ENCODE peak calls at places on chromosomes 16 and 17, in five cellular contexts. G is GM12878, J is SK-N-SH, Y is trophoblast cell, W is endothelial cell of umbilical vein. T is an unnamed sample.

GRCh38 chr16:31390504-31391043 is 2.6 kb upstream of the ITGAD start:
- DNase-seq in G (no peak), J (no peak), Y (no peak), W (no peak), T (no peak)

GRCh38 chr17:17221329-17221728 is 15.2 kb upstream of the PLD6 start:
- DNase-seq in G (no peak), J (no peak), Y (no peak), W (no peak), T (no peak)

GRCh38 chr16:79997257-79997656 is 396.7 kb upstream of the MAF start:
- DNase-seq in G (no peak), J (peak), Y (no peak), W (peak), T (no peak)

GRCh38 chr16:10870137-10870776 is 6.7 kb upstream of the CIITA start:
- DNase-seq in G (no peak), J (no peak), Y (no peak), W (no peak), T (no peak)

GRCh38 chr16:89093602-89094251 is at the start of gene ACSF3:
- DNase-seq in G (no peak), J (peak), Y (no peak), W (peak), T (peak)

GRCh38 chr16:83870830-83871229 is 28.1 kb upstream of the MLYCD start:
- DNase-seq in G (no peak), J (no peak), Y (no peak), W (no peak), T (no peak)

GRCh38 chr17:29726721-29727252 is 104.1 kb upstream of the CORO6 start:
- DNase-seq in G (peak), J (peak), Y (no peak), W (peak), T (no peak)

GRCh38 chr17:76528156-76528527 is 9.4 kb downstream of the CYGB start:
- DNase-seq in G (no peak), J (peak), Y (no peak), W (no peak), T (no peak)

GRCh38 chr17:74742153-74742515 is 5.1 kb downstream of the RAB37 start:
- DNase-seq in G (peak), J (no peak), Y (no peak), W (peak), T (no peak)

GRCh38 chr16:48479319-48479718 is 94.1 kb upstream of the SIAH1 start:
- DNase-seq in G (no peak), J (no peak), Y (no peak), W (no peak), T (no peak)
- H3K9ac ChIP-seq in G (no peak), J (no peak), Y (no peak), W (no peak), T (no peak)

GRCh38 chr17:66951605-66951953 is 12.9 kb upstream of the CACNG4 start:
- DNase-seq in G (no peak), J (no peak), Y (peak), W (no peak), T (no peak)
- H3K9ac ChIP-seq in G (no peak), J (peak), Y (no peak), W (no peak), T (peak)

GRCh38 chr16:54283735-54284318 is 2.8 kb downstream of the IRX3 start:
- DNase-seq in G (no peak), J (no peak), Y (no peak), W (no peak), T (peak)

GRCh38 chr16:54285414-54286066 is 1.0 kb downstream of the IRX3 start:
- DNase-seq in G (no peak), J (peak), Y (no peak), W (no peak), T (peak)

GRCh38 chr16:54282923-54283734 is 3.5 kb downstream of the IRX3 start:
- DNase-seq in G (no peak), J (no peak), Y (no peak), W (no peak), T (peak)

GRCh38 chr16:54284931-54285413 is 1.6 kb downstream of the IRX3 start:
- DNase-seq in G (no peak), J (peak), Y (no peak), W (no peak), T (peak)

DNA sequence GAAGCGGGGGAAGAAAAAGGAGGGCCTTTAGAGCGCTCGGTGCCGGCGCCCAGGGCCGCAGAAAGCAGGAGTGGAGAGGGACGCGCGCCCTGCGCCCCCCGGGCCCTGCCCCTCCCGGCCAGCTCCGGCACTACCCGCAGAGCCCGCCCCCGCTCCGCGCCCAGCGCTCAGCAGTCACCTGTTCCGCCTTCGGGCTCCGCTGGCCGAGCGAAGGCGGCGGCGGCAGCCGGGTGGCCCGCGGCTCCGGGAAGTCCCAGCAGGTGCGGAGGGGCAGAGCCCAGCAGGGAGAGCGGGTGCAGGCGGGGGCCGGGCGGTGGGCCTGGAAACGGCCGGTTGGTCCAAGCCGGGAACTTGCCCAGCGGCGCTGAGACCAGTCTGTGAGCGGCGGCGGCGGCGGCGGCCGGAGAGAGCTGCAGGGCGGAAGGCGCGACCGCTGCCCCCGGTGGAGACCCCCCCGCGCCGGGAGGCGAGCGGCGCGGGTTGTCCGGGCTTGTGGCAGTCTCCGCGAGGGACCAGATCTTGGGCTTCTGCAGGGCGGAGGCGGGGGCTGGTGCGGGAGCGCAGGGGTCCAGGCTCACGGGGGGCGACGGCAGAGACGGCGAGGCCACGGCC is 2.2 kb downstream of the IRX3 start:
- DNase-seq in G (no peak), J (peak), Y (peak), W (no peak), T (peak)
- H3K9ac ChIP-seq in G (no peak), J (no peak), Y (no peak), W (no peak), T (no peak)

GRCh38 chr17:50944902-50945720 is 79.0 kb upstream of the TOB1 start:
- DNase-seq in G (no peak), J (no peak), Y (no peak), W (no peak), T (no peak)
- H3K9ac ChIP-seq in G (no peak), J (no peak), Y (no peak), W (no peak), T (no peak)

DNA sequence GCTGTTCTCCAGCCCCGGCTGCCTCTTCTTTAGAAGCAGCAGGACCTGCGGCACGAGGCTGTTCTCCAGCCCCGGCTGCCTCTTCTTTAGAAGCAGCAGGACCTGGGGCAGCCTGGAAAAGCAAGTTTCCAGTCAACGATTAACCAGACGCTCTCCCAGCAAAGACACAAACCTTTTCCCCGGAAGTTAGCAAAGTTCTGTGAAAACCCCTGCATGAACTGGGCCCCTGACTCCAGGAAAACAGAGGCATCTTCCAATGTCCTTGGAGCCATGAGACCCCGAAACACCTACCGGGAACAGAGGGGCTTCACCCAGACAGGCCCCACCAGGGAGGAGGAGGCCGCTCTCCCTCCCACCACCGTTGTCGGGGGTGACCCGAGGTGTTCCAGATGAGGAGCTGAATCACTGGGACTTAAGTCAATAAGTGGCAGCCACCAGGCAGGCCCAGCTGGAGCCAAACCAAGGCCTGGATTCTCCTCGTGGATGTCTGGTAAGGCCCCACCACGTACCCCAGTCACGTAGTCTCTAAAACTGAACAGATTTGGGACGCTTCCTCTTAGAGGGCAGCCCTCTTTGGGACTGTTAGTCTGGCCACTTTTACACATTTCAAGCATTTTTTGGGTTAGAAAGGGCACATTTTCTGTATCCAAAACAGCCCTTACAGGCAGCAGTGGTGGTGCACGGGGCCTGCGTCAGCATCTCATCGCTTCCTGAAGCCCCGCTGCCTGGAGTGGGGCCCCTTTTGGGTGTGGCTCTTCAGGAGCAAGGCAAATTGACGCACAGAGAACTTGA is at the start of gene RPH3AL:
- DNase-seq in G (no peak), J (no peak), Y (no peak), W (peak), T (no peak)
- H3K9ac ChIP-seq in G (no peak), J (no peak), Y (no peak), W (peak), T (no peak)

DNA sequence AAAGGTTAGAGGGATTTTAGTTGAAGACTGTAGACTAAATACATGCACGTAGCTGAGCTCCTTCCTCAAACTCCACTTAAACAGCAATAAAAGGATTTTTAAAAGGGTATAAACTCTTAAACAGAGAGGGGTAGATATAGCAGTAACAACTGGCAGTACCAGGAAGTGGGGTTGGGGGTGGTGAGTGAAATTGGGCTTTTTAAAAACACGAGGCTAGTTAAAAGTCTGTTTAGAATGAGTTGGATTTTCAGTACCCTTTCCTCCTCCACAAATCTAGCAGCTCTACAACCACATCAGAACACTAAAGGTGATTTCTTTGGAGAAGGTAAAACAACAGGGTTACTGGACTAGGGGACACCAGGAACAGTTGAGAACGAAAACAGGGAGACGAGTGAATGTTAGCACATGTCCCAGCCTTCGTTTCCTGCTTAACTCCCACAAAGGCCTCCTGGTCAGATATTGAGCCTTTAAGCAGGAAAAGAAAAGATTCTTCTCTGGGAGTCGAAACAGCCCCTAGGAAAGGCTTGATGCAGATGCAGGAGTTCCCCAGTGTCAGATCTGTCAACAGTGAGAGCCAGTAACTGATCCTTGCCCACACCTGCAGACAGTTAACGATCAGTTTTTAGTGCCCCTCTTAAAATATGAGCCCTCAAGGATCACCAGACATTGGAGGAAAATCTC is 13.8 kb downstream of the NETO2 start:
- DNase-seq in G (no peak), J (no peak), Y (no peak), W (no peak), T (no peak)
- H3K9ac ChIP-seq in G (no peak), J (no peak), Y (no peak), W (no peak), T (no peak)